ENCODE peak calls at places on chromosomes 12 and 14, in seven cellular contexts. E, U, B, D, G, K and H are unnamed samples.

GRCh38 chr14:24937300-24937699 is 112.6 kb downstream of the STXBP6 start:
- DNase-seq in E (no peak), U (no peak), B (no peak), D (no peak), G (no peak), K (no peak), H (no peak)

GRCh38 chr14:105150368-105151111 is 18.0 kb downstream of the JAG2 start:
- DNase-seq in E (no peak), U (no peak), B (no peak), D (no peak), G (no peak), K (no peak), H (no peak)

GRCh38 chr12:109497675-109498074 is 20.2 kb downstream of the UBE3B start:
- DNase-seq in E (no peak), U (no peak), B (no peak), D (no peak), G (no peak), K (no peak), H (no peak)

GRCh38 chr14:72451081-72451972 is 442.6 kb downstream of the DPF3 start:
- DNase-seq in E (no peak), U (no peak), B (peak; percentile 46), D (peak; percentile 12), G (no peak), K (no peak), H (peak; percentile 87)

GRCh38 chr14:104794641-104795467 is 694 bp downstream of the AKT1 start:
- DNase-seq in E (no peak), U (peak; percentile 58), B (peak; percentile 44), D (no peak), G (no peak), K (no peak), H (peak; percentile 40)

GRCh38 chr12:52446346-52447045 is 5.5 kb downstream of the KRT6B start:
- DNase-seq in E (no peak), U (no peak), B (no peak), D (no peak), G (no peak), K (no peak), H (no peak)

GRCh38 chr12:123902821-123903220 is 69.8 kb downstream of the CCDC92 start:
- DNase-seq in E (no peak), U (no peak), B (no peak), D (no peak), G (no peak), K (no peak), H (no peak)

GRCh38 chr12:48454675-48455074 is 17.7 kb upstream of the ANP32D start:
- DNase-seq in E (peak; percentile 31), U (no peak), B (no peak), D (no peak), G (no peak), K (no peak), H (no peak)

GRCh38 chr14:93013368-93013719 is 90.4 kb downstream of the CHGA start:
- DNase-seq in E (no peak), U (no peak), B (no peak), D (no peak), G (no peak), K (no peak), H (no peak)

GRCh38 chr12:113891167-113891692 is 74.9 kb downstream of the RBM19 start:
- DNase-seq in E (no peak), U (no peak), B (no peak), D (no peak), G (no peak), K (no peak), H (no peak)

GRCh38 chr12:15278816-15279658 is 43.3 kb upstream of the PTPRO start:
- DNase-seq in E (no peak), U (peak; percentile 96), B (no peak), D (no peak), G (no peak), K (no peak), H (no peak)

GRCh38 chr12:75646329-75646940 is 135.0 kb upstream of the KRR1 start:
- DNase-seq in E (no peak), U (no peak), B (no peak), D (no peak), G (no peak), K (no peak), H (no peak)